ENCODE peak calls at places on chromosomes 11 and 22, in seven cellular contexts. K, C, D, O, F, Q and B are unnamed samples.
A peak's percentile ranks its signal among the peaks of the same experiment; 100 is the strongest.

GRCh38 chr11:76257040-76257730 is 50.9 kb upstream of the WNT11 start:
- DNase-seq in K (no peak), C (no peak), D (no peak), O (no peak), F (no peak), Q (no peak), B (no peak)

GRCh38 chr11:118947999-118948398 is 8.1 kb upstream of the UPK2 start:
- DNase-seq in K (no peak), C (no peak), D (no peak), O (no peak), F (peak; percentile 28), Q (no peak), B (no peak)

GRCh38 chr11:72655896-72656464 is 18.2 kb downstream of the PDE2A start:
- DNase-seq in K (no peak), C (no peak), D (no peak), O (no peak), F (no peak), Q (no peak), B (no peak)

GRCh38 chr11:101336858-101337257 is 207.2 kb upstream of the PGR start:
- DNase-seq in K (no peak), C (no peak), D (no peak), O (peak; percentile 31), F (no peak), Q (no peak), B (no peak)

GRCh38 chr11:47391077-47391583 is 12.8 kb upstream of the SPI1 start:
- DNase-seq in K (peak; percentile 24), C (no peak), D (no peak), O (no peak), F (no peak), Q (no peak), B (no peak)

GRCh38 chr11:60786811-60787567 is 1.9 kb downstream of the MS4A10 start:
- DNase-seq in K (no peak), C (no peak), D (peak; percentile 29), O (no peak), F (peak; percentile 17), Q (no peak), B (peak; percentile 89)

GRCh38 chr22:38412435-38413084 is 42.4 kb downstream of the KCNJ4 start:
- DNase-seq in K (peak; percentile 63), C (no peak), D (peak; percentile 5), O (peak; percentile 66), F (no peak), Q (no peak), B (no peak)

GRCh38 chr22:45890351-45890635 is 86.7 kb downstream of the WNT7B start:
- DNase-seq in K (no peak), C (no peak), D (no peak), O (no peak), F (no peak), Q (no peak), B (no peak)

GRCh38 chr11:133663135-133663534 is 130.8 kb upstream of the OPCML start:
- DNase-seq in K (peak; percentile 10), C (no peak), D (no peak), O (no peak), F (no peak), Q (no peak), B (no peak)

GRCh38 chr11:84558085-84558905 is 1068.8 kb downstream of the DLG2 start:
- DNase-seq in K (peak; percentile 34), C (peak; percentile 27), D (peak; percentile 75), O (peak; percentile 82), F (peak; percentile 77), Q (peak; percentile 24), B (peak; percentile 53)

GRCh38 chr22:24429411-24430365 is 2.3 kb downstream of the ADORA2A start:
- DNase-seq in K (peak; percentile 65), C (peak; percentile 58), D (no peak), O (peak; percentile 58), F (no peak), Q (no peak), B (peak; percentile 22)

GRCh38 chr11:87463486-87464102 is 425.9 kb downstream of the TMEM135 start:
- DNase-seq in K (peak; percentile 56), C (peak; percentile 54), D (peak; percentile 47), O (peak; percentile 82), F (peak; percentile 51), Q (peak; percentile 27), B (peak; percentile 36)

GRCh38 chr11:134913391-134913790 is 501.3 kb upstream of the B3GAT1 start:
- DNase-seq in K (no peak), C (no peak), D (no peak), O (no peak), F (no peak), Q (no peak), B (no peak)
- H3K4me2 ChIP-seq in K (no peak overlapping the region), C (no peak overlapping the region), D (no peak overlapping the region), O (no peak overlapping the region), F (no peak overlapping the region), Q (no peak overlapping the region), B (no peak overlapping the region)

GRCh38 chr22:26554956-26555355 is 35.0 kb downstream of the TPST2 start:
- DNase-seq in K (peak; percentile 66), C (no peak), D (no peak), O (peak; percentile 87), F (no peak), Q (no peak), B (no peak)
- H3K4me2 ChIP-seq in K (peak overlapping the region; percentile 10), C (no peak overlapping the region), D (no peak overlapping the region), O (peak overlapping the region; percentile 13), F (no peak overlapping the region), Q (no peak overlapping the region), B (no peak overlapping the region)

GRCh38 chr22:19108807-19109197 is 13.4 kb downstream of the DGCR2 start:
- DNase-seq in K (no peak), C (peak; percentile 54), D (no peak), O (no peak), F (no peak), Q (no peak), B (no peak)
- H3K4me2 ChIP-seq in K (no peak overlapping the region), C (no peak overlapping the region), D (no peak overlapping the region), O (no peak overlapping the region), F (no peak overlapping the region), Q (no peak overlapping the region), B (no peak overlapping the region)

GRCh38 chr22:17086301-17086700 is 1.5 kb downstream of the IL17RA start:
- DNase-seq in K (no peak), C (no peak), D (no peak), O (no peak), F (no peak), Q (no peak), B (no peak)
- H3K4me2 ChIP-seq in K (peak overlapping the region; percentile 71), C (peak overlapping the region; percentile 89), D (peak overlapping the region; percentile 91), O (peak overlapping the region; percentile 93), F (peak overlapping the region; percentile 93), Q (no peak overlapping the region), B (peak overlapping the region; percentile 82)

GRCh38 chr11:102770191-102770590 is 10.2 kb downstream of the MMP10 start:
- DNase-seq in K (no peak), C (no peak), D (no peak), O (no peak), F (no peak), Q (no peak), B (no peak)
- H3K4me2 ChIP-seq in K (no peak overlapping the region), C (no peak overlapping the region), D (no peak overlapping the region), O (no peak overlapping the region), F (no peak overlapping the region), Q (no peak overlapping the region), B (no peak overlapping the region)

GRCh38 chr11:22346283-22346682 is 8.1 kb downstream of the SLC17A6 start:
- DNase-seq in K (no peak), C (no peak), D (no peak), O (peak; percentile 67), F (no peak), Q (no peak), B (no peak)
- H3K4me2 ChIP-seq in K (no peak overlapping the region), C (no peak overlapping the region), D (no peak overlapping the region), O (no peak overlapping the region), F (no peak overlapping the region), Q (no peak overlapping the region), B (no peak overlapping the region)

GRCh38 chr22:42418811-42419243 is 13.4 kb downstream of the NFAM1 start:
- DNase-seq in K (no peak), C (no peak), D (no peak), O (no peak), F (no peak), Q (no peak), B (no peak)
- H3K4me2 ChIP-seq in K (no peak overlapping the region), C (peak overlapping the region; percentile 34), D (no peak overlapping the region), O (no peak overlapping the region), F (no peak overlapping the region), Q (no peak overlapping the region), B (no peak overlapping the region)

GRCh38 chr11:62145261-62145871 is 21.6 kb downstream of the INCENP start:
- DNase-seq in K (peak; percentile 17), C (no peak), D (no peak), O (no peak), F (no peak), Q (no peak), B (no peak)
- H3K4me2 ChIP-seq in K (no peak overlapping the region), C (no peak overlapping the region), D (no peak overlapping the region), O (no peak overlapping the region), F (no peak overlapping the region), Q (no peak overlapping the region), B (no peak overlapping the region)

GRCh38 chr11:126837581-126837980 is 163.0 kb downstream of the KIRREL3 start:
- DNase-seq in K (no peak), C (no peak), D (no peak), O (no peak), F (no peak), Q (no peak), B (no peak)

GRCh38 chr11:126833020-126833419 is 167.6 kb downstream of the KIRREL3 start:
- DNase-seq in K (no peak), C (no peak), D (no peak), O (no peak), F (no peak), Q (no peak), B (no peak)

GRCh38 chr11:126832387-126832786 is 168.2 kb downstream of the KIRREL3 start:
- DNase-seq in K (no peak), C (no peak), D (no peak), O (no peak), F (no peak), Q (no peak), B (no peak)

GRCh38 chr11:126834573-126834972 is 166.0 kb downstream of the KIRREL3 start:
- DNase-seq in K (no peak), C (no peak), D (no peak), O (no peak), F (no peak), Q (no peak), B (no peak)

GRCh38 chr11:126834149-126834548 is 166.4 kb downstream of the KIRREL3 start:
- DNase-seq in K (no peak), C (peak; percentile 33), D (no peak), O (no peak), F (no peak), Q (no peak), B (peak; percentile 91)
- H3K4me2 ChIP-seq in K (no peak overlapping the region), C (no peak overlapping the region), D (no peak overlapping the region), O (no peak overlapping the region), F (peak overlapping the region; percentile 21), Q (no peak overlapping the region), B (peak overlapping the region; percentile 27)